ENCODE peak calls at places on chromosomes 7 and 10, in four cellular contexts. One of them, this sample, is unnamed. For H3K4me1, the result is how much of the 10 kb centered on the place peaks cover.

GRCh38 chr7:1298938-1299885 is 66.5 kb downstream of the UNCX start:
- DNase-seq in HAP-1: no peak
- DNase-seq in osteoblast: no peak
- DNase-seq in fibroblast of lung: no peak
- DNase-seq in this sample: peak

GRCh38 chr10:116274141-116274861 is 1.3 kb upstream of the GFRA1 start:
- DNase-seq in osteoblast: peak
- DNase-seq in fibroblast of lung: peak
- DNase-seq in HAP-1: no peak
- DNase-seq in this sample: peak

GRCh38 chr10:126247454-126247975 is 140.8 kb downstream of the ADAM12 start:
- DNase-seq in osteoblast: peak
- DNase-seq in fibroblast of lung: peak
- DNase-seq in HAP-1: no peak
- DNase-seq in this sample: no peak

GRCh38 chr7:142939226-142939910 is at the start of gene LLCFC1:
- DNase-seq in osteoblast: no peak
- DNase-seq in HAP-1: no peak
- DNase-seq in fibroblast of lung: no peak
- DNase-seq in this sample: no peak

GRCh38 chr10:59234814-59235429 is 58.5 kb downstream of the PHYHIPL start:
- DNase-seq in HAP-1: peak
- DNase-seq in osteoblast: no peak
- DNase-seq in fibroblast of lung: peak
- DNase-seq in this sample: no peak

GRCh38 chr10:5496261-5497250 is 2.8 kb downstream of the CALML5 start:
- DNase-seq in osteoblast: peak
- DNase-seq in fibroblast of lung: no peak
- DNase-seq in HAP-1: no peak
- DNase-seq in this sample: no peak

GRCh38 chr10:48469516-48470020 is 135.3 kb downstream of the ARHGAP22 start:
- DNase-seq in HAP-1: no peak
- DNase-seq in fibroblast of lung: no peak
- DNase-seq in osteoblast: peak
- DNase-seq in this sample: no peak

GRCh38 chr10:93417886-93418285 is 64.2 kb downstream of the MYOF start:
- DNase-seq in HAP-1: no peak
- DNase-seq in fibroblast of lung: no peak
- DNase-seq in osteoblast: no peak
- DNase-seq in this sample: no peak

GRCh38 chr10:30103595-30104310 is 44.4 kb upstream of the JCAD start:
- DNase-seq in osteoblast: no peak
- DNase-seq in fibroblast of lung: no peak
- DNase-seq in HAP-1: no peak
- DNase-seq in this sample: no peak

GRCh38 chr10:112265745-112266144 is 17.5 kb upstream of the TECTB start:
- DNase-seq in osteoblast: no peak
- DNase-seq in HAP-1: no peak
- DNase-seq in fibroblast of lung: no peak
- DNase-seq in this sample: peak

GRCh38 chr7:50982626-50983025 is 199.9 kb upstream of the GRB10 start:
- DNase-seq in HAP-1: no peak
- DNase-seq in fibroblast of lung: no peak
- DNase-seq in osteoblast: no peak
- DNase-seq in this sample: no peak

GRCh38 chr7:150974468-150975391 is 3.4 kb downstream of the KCNH2 start:
- DNase-seq in HAP-1: no peak
- DNase-seq in fibroblast of lung: no peak
- DNase-seq in osteoblast: peak
- DNase-seq in this sample: no peak

GRCh38 chr10:24427678-24428409 is 218.9 kb downstream of the KIAA1217 start:
- DNase-seq in osteoblast: no peak
- DNase-seq in fibroblast of lung: peak
- DNase-seq in HAP-1: no peak
- DNase-seq in this sample: peak

GRCh38 chr10:30974773-30975386 is 56.8 kb downstream of the ZNF438 start:
- DNase-seq in osteoblast: peak
- DNase-seq in fibroblast of lung: no peak
- DNase-seq in HAP-1: no peak
- DNase-seq in this sample: no peak

GRCh38 chr7:45001138-45001694 is 1.2 kb downstream of the CCM2 start:
- DNase-seq in HAP-1: no peak
- DNase-seq in osteoblast: peak
- DNase-seq in fibroblast of lung: peak
- DNase-seq in this sample: peak

GRCh38 chr10:103784723-103785418 is 70.5 kb downstream of the SH3PXD2A start:
- DNase-seq in HAP-1: no peak
- DNase-seq in fibroblast of lung: no peak
- DNase-seq in osteoblast: peak
- DNase-seq in this sample: no peak
- H3K4me1 ChIP-seq in HAP-1: under half
- H3K4me1 ChIP-seq in fibroblast of lung: under half
- H3K4me1 ChIP-seq in osteoblast: under half
- H3K4me1 ChIP-seq in this sample: under half

DNA sequence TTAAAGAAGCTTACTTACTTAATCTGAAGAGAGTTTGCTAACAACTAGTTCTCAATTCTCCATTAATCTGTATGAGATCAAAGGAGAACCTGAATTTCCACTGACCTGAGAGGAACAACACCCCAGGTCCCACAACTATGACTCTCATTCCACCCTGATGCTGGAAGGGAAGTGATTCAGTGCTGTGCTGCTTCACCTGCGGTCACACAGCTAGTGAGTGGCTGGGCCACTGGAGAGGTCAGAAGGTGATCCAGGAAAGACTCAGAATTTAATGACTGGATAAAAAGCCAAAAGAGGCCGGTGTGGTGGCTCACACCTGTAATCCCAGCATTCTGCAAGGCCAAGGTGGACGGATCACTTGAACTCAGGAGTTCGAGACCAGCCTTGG is 23.6 kb downstream of the SORBS1 start:
- DNase-seq in fibroblast of lung: peak
- DNase-seq in HAP-1: no peak
- DNase-seq in osteoblast: no peak
- DNase-seq in this sample: no peak
- H3K4me1 ChIP-seq in fibroblast of lung: under half
- H3K4me1 ChIP-seq in HAP-1: under half
- H3K4me1 ChIP-seq in osteoblast: under half
- H3K4me1 ChIP-seq in this sample: under half

DNA sequence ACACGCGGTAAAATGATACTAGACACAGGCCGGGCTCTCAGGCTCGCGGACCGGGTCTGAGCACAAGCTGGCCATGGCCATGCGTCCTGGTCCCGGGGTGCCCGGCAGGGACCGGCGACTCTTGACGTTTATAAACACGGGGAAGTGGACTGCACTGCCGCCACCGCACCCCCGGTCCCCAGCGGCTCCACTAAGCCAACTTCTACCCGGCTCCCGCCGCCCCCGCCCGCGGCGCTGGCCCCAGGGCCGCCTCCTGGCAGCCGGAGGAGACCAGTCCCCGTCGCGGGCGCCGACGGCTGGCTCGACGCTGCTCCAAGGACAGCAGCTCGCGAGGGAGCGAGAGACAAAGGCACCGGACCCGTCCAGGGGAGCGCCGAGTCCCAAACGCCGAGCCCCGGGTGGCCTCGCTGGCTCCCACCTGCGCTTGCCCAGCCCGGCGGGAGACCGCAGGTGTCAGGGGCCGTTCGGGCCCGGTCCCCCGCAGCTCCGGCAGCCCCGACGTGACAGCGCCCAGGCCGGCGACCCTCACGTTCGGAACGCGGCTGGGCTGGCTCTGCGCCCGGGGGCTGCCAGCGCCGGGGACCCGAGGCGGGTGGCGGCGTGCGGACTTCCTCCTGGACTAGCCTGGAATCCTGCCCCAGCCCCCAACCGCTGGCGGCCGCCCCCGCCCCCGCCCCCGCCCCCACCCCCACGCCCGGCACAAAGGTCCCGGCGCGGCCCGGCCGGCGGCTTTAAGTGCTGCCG is 517 bp downstream of the ITGB1 start:
- DNase-seq in fibroblast of lung: no peak
- DNase-seq in HAP-1: no peak
- DNase-seq in osteoblast: peak
- DNase-seq in this sample: peak
- H3K4me1 ChIP-seq in fibroblast of lung: under half
- H3K4me1 ChIP-seq in HAP-1: under half
- H3K4me1 ChIP-seq in osteoblast: half or more
- H3K4me1 ChIP-seq in this sample: under half

GRCh38 chr10:99312501-99312900 is 16.7 kb upstream of the CNNM1 start:
- DNase-seq in fibroblast of lung: no peak
- DNase-seq in HAP-1: no peak
- DNase-seq in osteoblast: no peak
- DNase-seq in this sample: no peak
- H3K4me1 ChIP-seq in fibroblast of lung: under half
- H3K4me1 ChIP-seq in HAP-1: under half
- H3K4me1 ChIP-seq in osteoblast: under half
- H3K4me1 ChIP-seq in this sample: under half

GRCh38 chr10:109898666-109899577 is 24.4 kb downstream of the XPNPEP1 start:
- DNase-seq in osteoblast: peak
- DNase-seq in HAP-1: no peak
- DNase-seq in fibroblast of lung: no peak
- DNase-seq in this sample: peak

GRCh38 chr10:109899578-109900355 is 23.5 kb downstream of the XPNPEP1 start:
- DNase-seq in fibroblast of lung: peak
- DNase-seq in osteoblast: no peak
- DNase-seq in HAP-1: no peak
- DNase-seq in this sample: no peak

GRCh38 chr10:109895848-109896247 is 27.5 kb downstream of the XPNPEP1 start:
- DNase-seq in osteoblast: no peak
- DNase-seq in fibroblast of lung: no peak
- DNase-seq in HAP-1: no peak
- DNase-seq in this sample: no peak

GRCh38 chr10:109895095-109895818 is 28.1 kb downstream of the XPNPEP1 start:
- DNase-seq in fibroblast of lung: peak
- DNase-seq in osteoblast: no peak
- DNase-seq in HAP-1: no peak
- DNase-seq in this sample: no peak

GRCh38 chr10:109898007-109898406 is 25.3 kb downstream of the XPNPEP1 start:
- DNase-seq in fibroblast of lung: no peak
- DNase-seq in osteoblast: no peak
- DNase-seq in HAP-1: no peak
- DNase-seq in this sample: no peak
- H3K4me1 ChIP-seq in fibroblast of lung: under half
- H3K4me1 ChIP-seq in osteoblast: half or more
- H3K4me1 ChIP-seq in HAP-1: under half
- H3K4me1 ChIP-seq in this sample: under half

GRCh38 chr10:72261323-72262018 is 12.3 kb upstream of the DDIT4 start:
- DNase-seq in fibroblast of lung: no peak
- DNase-seq in osteoblast: no peak
- DNase-seq in HAP-1: peak
- DNase-seq in this sample: peak

GRCh38 chr10:72260215-72260587 is 13.5 kb upstream of the DDIT4 start:
- DNase-seq in fibroblast of lung: no peak
- DNase-seq in HAP-1: no peak
- DNase-seq in osteoblast: no peak
- DNase-seq in this sample: peak

GRCh38 chr10:72260588-72261322 is 13.0 kb upstream of the DDIT4 start:
- DNase-seq in fibroblast of lung: peak
- DNase-seq in HAP-1: peak
- DNase-seq in osteoblast: peak
- DNase-seq in this sample: peak

GRCh38 chr10:72258617-72259016 is 15.1 kb upstream of the DDIT4 start:
- DNase-seq in osteoblast: no peak
- DNase-seq in fibroblast of lung: no peak
- DNase-seq in HAP-1: no peak
- DNase-seq in this sample: no peak

DNA sequence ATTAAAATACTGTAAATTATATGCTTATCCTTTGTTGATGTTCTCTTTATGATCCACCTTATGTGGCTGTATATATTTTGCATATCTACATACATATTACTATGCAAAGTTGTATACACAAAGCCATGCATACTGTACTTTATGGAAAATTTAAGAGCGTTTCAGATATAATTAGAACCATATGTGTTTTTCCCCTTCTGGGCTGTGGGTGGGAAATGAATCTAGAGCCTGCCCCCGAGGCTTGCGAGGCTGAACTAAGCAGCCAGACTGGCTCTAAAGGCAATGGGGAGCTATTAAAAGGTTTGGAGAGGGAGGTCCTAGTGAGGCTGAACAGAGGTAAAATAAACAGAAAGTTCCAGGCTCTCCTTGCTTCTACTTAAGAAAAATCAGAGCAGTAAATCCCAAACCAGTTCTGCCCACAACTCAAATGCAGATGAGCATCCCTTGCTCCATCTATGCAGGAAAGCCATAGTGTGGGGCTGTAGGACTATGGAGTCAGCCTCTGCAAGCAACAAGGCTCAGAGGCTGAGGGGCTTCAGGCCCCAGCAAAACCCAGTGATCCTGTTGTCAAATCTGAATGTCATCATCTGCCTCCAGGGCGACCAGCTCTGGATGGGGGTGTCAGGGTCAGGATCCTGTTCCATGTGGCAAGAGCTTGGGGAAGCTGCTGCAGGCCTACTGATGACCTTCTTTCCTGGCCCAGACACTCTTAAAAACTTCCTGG is 14.1 kb upstream of the DDIT4 start:
- DNase-seq in fibroblast of lung: peak
- DNase-seq in osteoblast: no peak
- DNase-seq in HAP-1: peak
- DNase-seq in this sample: peak
- H3K4me1 ChIP-seq in fibroblast of lung: under half
- H3K4me1 ChIP-seq in osteoblast: under half
- H3K4me1 ChIP-seq in HAP-1: under half
- H3K4me1 ChIP-seq in this sample: under half

DNA sequence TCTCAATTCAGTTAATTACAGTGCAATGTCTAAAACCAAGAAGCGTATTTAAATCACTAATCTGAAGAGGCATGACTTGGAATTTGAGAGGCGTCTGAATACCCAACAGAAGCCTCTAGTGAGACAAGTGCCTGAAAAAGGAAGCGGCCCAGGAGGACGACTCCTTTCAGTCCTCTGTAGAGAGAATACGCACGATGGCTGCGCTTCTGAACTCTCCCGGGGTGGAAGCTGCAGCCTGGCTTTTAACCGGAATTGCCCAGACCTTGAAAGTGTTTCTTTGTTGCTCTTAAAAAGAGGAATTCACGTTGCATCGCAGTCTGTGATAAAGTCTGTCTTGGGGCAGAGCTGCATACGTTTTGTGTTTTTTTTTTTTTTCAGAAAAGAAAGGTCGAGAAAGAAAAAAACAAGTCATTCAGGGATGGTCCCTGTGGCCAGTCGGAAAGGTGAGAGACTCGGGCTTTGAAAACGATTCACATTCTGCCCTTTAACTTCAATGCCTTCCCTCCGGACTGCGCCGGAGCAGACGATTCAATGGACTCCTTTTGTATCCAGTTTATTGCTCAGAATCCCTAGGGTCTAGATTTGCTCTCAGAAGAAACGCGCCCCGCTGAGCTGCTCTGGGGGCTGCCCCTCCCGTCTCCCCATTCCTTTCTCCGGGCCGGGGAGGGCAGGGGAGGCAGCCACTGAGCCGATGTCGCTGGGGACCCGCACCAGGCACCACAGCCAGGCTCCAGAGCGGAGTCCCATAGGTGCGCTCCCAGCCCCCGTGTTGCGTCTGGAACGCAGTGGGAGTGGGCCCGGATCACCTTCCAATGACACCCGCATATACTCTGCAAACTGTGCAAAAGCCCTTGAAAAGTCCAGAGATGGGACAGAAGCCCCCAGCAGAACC is 994 bp upstream of the PTF1A start:
- DNase-seq in osteoblast: peak
- DNase-seq in fibroblast of lung: no peak
- DNase-seq in HAP-1: no peak
- DNase-seq in this sample: no peak
- H3K4me1 ChIP-seq in osteoblast: under half
- H3K4me1 ChIP-seq in fibroblast of lung: under half
- H3K4me1 ChIP-seq in HAP-1: under half
- H3K4me1 ChIP-seq in this sample: under half